ENCODE peak calls at places on chromosomes 11 and 22, in six cellular contexts. Y, T, J, K, U and E are unnamed samples.

GRCh38 chr11:67463680-67464410 is 5.2 kb downstream of the TMEM134 start:
- DNase-seq in J (peak), U (peak), K (peak), T (no peak), Y (no peak), E (no peak)

GRCh38 chr11:71125150-71125549 is 127.2 kb downstream of the SHANK2 start:
- DNase-seq in Y (no peak), K (no peak), U (no peak), T (no peak), J (no peak), E (no peak)

GRCh38 chr11:113805640-113806039 is 26.0 kb downstream of the CLDN25 start:
- DNase-seq in K (no peak), Y (no peak), T (peak), J (no peak), U (no peak), E (no peak)

GRCh38 chr11:96267490-96268010 is 75.4 kb downstream of the MAML2 start:
- DNase-seq in K (no peak), Y (no peak), J (peak), U (no peak), T (peak), E (no peak)

GRCh38 chr11:95641506-95641905 is 148.1 kb downstream of the FAM76B start:
- DNase-seq in K (no peak), Y (no peak), T (no peak), J (no peak), U (no peak), E (no peak)

GRCh38 chr11:47852053-47852452 is 3.9 kb upstream of the NUP160 start:
- DNase-seq in U (no peak), K (no peak), T (no peak), Y (no peak), J (peak), E (no peak)

GRCh38 chr22:24028533-24028932 is 17.4 kb downstream of the CABIN1 start:
- DNase-seq in Y (no peak), K (no peak), T (no peak), U (no peak), J (no peak), E (no peak)

GRCh38 chr22:23143119-23143518 is 1.3 kb upstream of the RSPH14 start:
- DNase-seq in U (no peak), J (no peak), T (no peak), K (no peak), Y (no peak), E (no peak)

GRCh38 chr11:97622795-97623194 is 1233.0 kb downstream of the JRKL start:
- DNase-seq in U (no peak), J (peak), Y (no peak), K (no peak), T (no peak), E (no peak)

GRCh38 chr11:61019818-61020405 is 48.4 kb downstream of the CD6 start:
- DNase-seq in U (no peak), T (no peak), K (no peak), J (no peak), Y (no peak), E (no peak)

GRCh38 chr11:109037856-109038780 is 373.2 kb downstream of the DDX10 start:
- DNase-seq in T (peak), U (no peak), K (no peak), J (no peak), Y (no peak), E (no peak)

GRCh38 chr22:49801391-49802060 is 26.1 kb downstream of the BRD1 start:
- DNase-seq in K (no peak), Y (no peak), U (no peak), J (no peak), T (no peak), E (no peak)

GRCh38 chr22:39123811-39124668 is 27.0 kb downstream of the APOBEC3H start:
- DNase-seq in U (no peak), J (no peak), K (peak), T (no peak), Y (no peak), E (no peak)

GRCh38 chr11:17076517-17077239 is 789 bp downstream of the RPS13 start:
- DNase-seq in Y (no peak), J (peak), T (peak), K (no peak), U (peak), E (no peak)

GRCh38 chr11:125165664-125166346 is 1.3 kb downstream of the PKNOX2 start:
- DNase-seq in U (no peak), K (no peak), Y (no peak), J (peak), T (peak), E (no peak)

GRCh38 chr11:34748036-34748435 is 127.1 kb downstream of the EHF start:
- DNase-seq in Y (no peak), U (no peak), T (no peak), K (no peak), J (no peak), E (no peak)

GRCh38 chr22:49643998-49644397 is 183.7 kb downstream of the BRD1 start:
- DNase-seq in T (no peak), U (no peak), J (no peak), K (no peak), Y (no peak), E (no peak)

GRCh38 chr11:103648670-103649400 is 387.6 kb upstream of the DDI1 start:
- DNase-seq in K (no peak), Y (no peak), T (peak), U (no peak), J (peak), E (no peak)

GRCh38 chr11:44112083-44112865 is 16.8 kb downstream of the EXT2 start:
- DNase-seq in J (peak), K (no peak), T (peak), Y (no peak), U (no peak), E (no peak)

GRCh38 chr11:73423506-73423905 is 47.3 kb downstream of the RELT start:
- DNase-seq in J (no peak), K (no peak), T (no peak), U (no peak), Y (no peak), E (no peak)

GRCh38 chr11:19995131-19995530 is 165.1 kb downstream of the DBX1 start:
- DNase-seq in Y (no peak), J (peak), T (peak), U (peak), K (no peak), E (no peak)

DNA sequence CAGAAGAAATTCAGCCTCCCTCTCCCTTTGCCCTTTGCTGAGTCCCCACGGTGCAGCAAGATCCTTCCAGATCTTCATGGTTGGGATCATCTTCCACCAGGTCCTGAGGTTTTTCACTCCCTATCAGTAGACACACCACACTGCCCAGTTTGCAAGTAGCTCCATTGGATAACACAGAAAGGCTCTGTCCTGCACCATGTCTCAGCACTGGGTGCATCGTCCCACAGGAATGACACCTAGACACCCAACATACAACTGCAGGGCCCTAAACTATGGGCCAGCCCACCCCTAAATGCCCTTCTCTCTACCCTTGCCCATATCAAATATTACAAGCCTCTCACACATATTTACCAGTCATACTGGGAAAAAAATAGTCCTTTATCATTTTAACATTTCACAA is 9.4 kb downstream of the KLHL22 start:
- DNase-seq in J (no peak), K (no peak), Y (no peak), T (no peak), U (peak), E (no peak)
- H3K14ac ChIP-seq in J (no peak), K (no peak), Y (no peak), T (no peak), U (no peak), E (no peak)

GRCh38 chr11:86996953-86997570 is 40.7 kb upstream of the TMEM135 start:
- DNase-seq in T (no peak), Y (no peak), U (no peak), J (no peak), K (no peak), E (no peak)
- H2AK5ac ChIP-seq in T (no peak), Y (no peak), U (no peak), J (no peak), K (no peak), E (no peak)

DNA sequence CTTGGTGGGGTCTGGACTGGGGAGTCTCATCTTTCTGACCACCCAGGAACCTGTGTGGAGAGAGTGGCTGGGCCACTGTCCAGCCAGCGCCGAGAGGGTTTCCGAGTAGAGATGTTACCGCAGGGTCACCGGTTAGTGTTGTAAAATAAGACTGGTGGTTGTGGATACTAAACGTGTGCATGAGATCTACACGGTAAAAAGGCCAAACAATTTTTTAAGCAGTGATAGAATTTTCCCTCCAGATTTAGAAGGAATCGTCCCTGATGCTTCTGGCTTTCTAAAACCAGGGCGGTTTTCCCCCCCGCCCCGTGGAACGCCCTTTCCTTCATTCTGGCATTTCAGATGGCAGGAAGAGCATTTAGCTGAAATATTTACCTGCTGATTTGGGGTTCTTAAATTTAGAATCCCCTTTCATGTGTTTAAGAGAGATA is 72.6 kb upstream of the PPARA start:
- DNase-seq in K (no peak), T (no peak), J (no peak), U (no peak), Y (no peak), E (no peak)
- H3K27ac ChIP-seq in K (no peak), T (peak), J (no peak), U (no peak), Y (no peak), E (no peak)

GRCh38 chr11:116457336-116458007 is 315.3 kb downstream of the BUD13 start:
- DNase-seq in U (no peak), T (no peak), J (no peak), K (no peak), Y (no peak), E (peak)
- H3K14ac ChIP-seq in U (no peak), T (no peak), J (no peak), K (no peak), Y (no peak), E (no peak)

DNA sequence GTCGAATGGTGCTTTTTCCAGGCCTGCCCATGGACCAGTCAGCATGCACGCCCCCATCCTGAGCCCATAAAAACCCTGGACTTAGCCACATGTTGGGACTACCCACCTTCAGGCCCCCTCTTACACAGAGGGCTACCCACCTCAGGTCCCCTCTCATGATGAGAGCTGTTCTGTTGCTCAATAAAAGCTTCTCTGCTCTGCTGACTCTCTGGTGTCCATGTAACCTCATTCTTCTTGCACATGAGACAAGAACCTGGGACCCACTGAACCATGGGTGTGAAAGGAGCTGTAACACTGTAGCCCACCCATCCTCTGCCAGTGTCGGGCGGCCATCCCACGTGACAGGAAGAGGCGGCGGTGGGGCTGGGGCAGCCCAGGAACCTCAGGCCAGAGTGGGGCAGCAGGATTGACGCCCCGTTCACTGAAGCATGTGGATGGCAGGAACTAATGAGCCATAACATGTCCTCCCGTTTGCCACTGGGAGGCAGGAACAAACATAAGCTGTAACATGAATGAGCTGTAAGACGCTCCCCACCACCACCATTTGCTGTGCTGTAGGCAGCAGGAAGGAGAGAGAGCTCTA is 69.2 kb downstream of the MCHR1 start:
- DNase-seq in J (no peak), Y (no peak), K (peak), T (no peak), U (no peak), E (no peak)
- H2AK5ac ChIP-seq in J (no peak), Y (no peak), K (no peak), T (no peak), U (peak), E (no peak)

GRCh38 chr11:41789376-41789775 is 329.9 kb upstream of the LRRC4C start:
- DNase-seq in T (no peak), K (no peak), J (no peak), U (no peak), Y (no peak), E (no peak)
- H3K27ac ChIP-seq in T (no peak), K (no peak), J (no peak), U (no peak), Y (no peak), E (no peak)

GRCh38 chr11:46381836-46382643 is 571 bp downstream of the MDK start:
- DNase-seq in T (no peak), Y (peak), K (peak), U (no peak), J (peak), E (no peak)

GRCh38 chr11:46378811-46379482 is 2.5 kb upstream of the MDK start:
- DNase-seq in Y (no peak), J (no peak), T (no peak), K (no peak), U (no peak), E (no peak)

GRCh38 chr11:46381046-46381835 is at the start of gene MDK:
- DNase-seq in K (peak), J (no peak), T (no peak), U (peak), Y (peak), E (peak)

GRCh38 chr11:46378296-46378695 is 3.2 kb upstream of the MDK start:
- DNase-seq in T (no peak), Y (no peak), U (no peak), K (no peak), J (no peak), E (no peak)

GRCh38 chr11:46380340-46381045 is 976 bp upstream of the MDK start:
- DNase-seq in Y (peak), T (no peak), U (peak), K (peak), J (peak), E (peak)
- H3K14ac ChIP-seq in Y (no peak), T (peak), U (peak), K (peak), J (peak), E (peak)

GRCh38 chr22:19378362-19378711 is 53.2 kb downstream of the HIRA start:
- DNase-seq in T (no peak), K (no peak), Y (no peak), U (no peak), J (no peak), E (no peak)
- H2AK5ac ChIP-seq in T (no peak), K (no peak), Y (no peak), U (no peak), J (no peak), E (no peak)